ENCODE peak calls at places on chromosome 5, in seven cellular contexts. E is H9, Q is IMR-90, S is mesenchymal stem cell, F is neuronal stem cell, L is trophoblast cell, D is H1. R is an unnamed sample.

GRCh38 chr5:56088431-56088949 is 93.7 kb upstream of the IL6ST start:
- DNase-seq in E (no peak), Q (no peak), S (no peak), F (no peak), L (no peak), D (no peak), R (no peak)

GRCh38 chr5:64690417-64691151 is at the start of gene SHISAL2B:
- DNase-seq in E (peak), Q (no peak), S (peak), F (peak), L (no peak), D (peak), R (peak)

GRCh38 chr5:133006653-133007052 is 19.7 kb downstream of the ZCCHC10 start:
- DNase-seq in E (no peak), Q (no peak), S (no peak), F (no peak), L (peak), D (no peak), R (no peak)

GRCh38 chr5:173499471-173500212 is 116.8 kb downstream of the BOD1 start:
- DNase-seq in E (no peak), Q (no peak), S (no peak), F (no peak), L (no peak), D (no peak), R (no peak)

GRCh38 chr5:32329395-32329834 is 16.7 kb upstream of the MTMR12 start:
- DNase-seq in E (peak), Q (peak), S (peak), F (peak), L (peak), D (peak), R (peak)

GRCh38 chr5:172150514-172151425 is 37.3 kb downstream of the STK10 start:
- DNase-seq in E (no peak), Q (peak), S (peak), F (no peak), L (peak), D (no peak), R (no peak)

GRCh38 chr5:36739751-36740221 is 133.4 kb downstream of the SLC1A3 start:
- DNase-seq in E (peak), Q (peak), S (peak), F (peak), L (peak), D (peak), R (peak)

GRCh38 chr5:88551724-88552345 is 283.2 kb upstream of the TMEM161B start:
- DNase-seq in E (peak), Q (no peak), S (no peak), F (peak), L (no peak), D (no peak), R (peak)

GRCh38 chr5:103894882-103895281 is 332.3 kb upstream of the NUDT12 start:
- DNase-seq in E (no peak), Q (no peak), S (no peak), F (peak), L (no peak), D (no peak), R (peak)

GRCh38 chr5:175478384-175479124 is at the start of gene SFXN1:
- DNase-seq in E (peak), Q (peak), S (peak), F (peak), L (peak), D (peak), R (peak)

GRCh38 chr5:159427180-159428012 is 97.1 kb upstream of the IL12B start:
- DNase-seq in E (no peak), Q (no peak), S (no peak), F (no peak), L (no peak), D (no peak), R (no peak)
- H2BK120ac ChIP-seq in E (no peak), Q (no peak), S (no peak), F (no peak), L (no peak), D (no peak), R (no peak)

DNA sequence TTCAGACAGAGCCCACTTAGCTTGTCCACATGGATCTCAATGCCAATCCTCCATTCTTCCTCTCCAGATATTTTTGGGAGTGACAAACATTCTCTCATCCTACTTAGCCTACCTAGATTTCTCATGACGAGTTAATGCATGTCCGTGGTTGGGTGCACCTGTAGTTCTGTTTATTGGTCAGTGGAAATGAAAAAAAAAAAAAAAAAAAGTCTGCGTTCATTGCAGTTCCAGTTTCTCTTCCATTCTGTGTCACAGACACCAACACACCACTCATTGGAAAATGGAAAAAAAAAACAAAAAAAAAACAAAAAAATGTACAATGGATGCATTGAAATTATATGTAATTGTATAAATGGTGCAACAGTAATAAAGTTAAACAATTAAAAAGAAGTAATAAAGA is 59.0 kb downstream of the BASP1 start:
- DNase-seq in E (no peak), Q (no peak), S (no peak), F (no peak), L (no peak), D (no peak), R (no peak)
- H3K9ac ChIP-seq in E (no peak), Q (no peak), S (no peak), F (no peak), L (no peak), D (no peak), R (no peak)

DNA sequence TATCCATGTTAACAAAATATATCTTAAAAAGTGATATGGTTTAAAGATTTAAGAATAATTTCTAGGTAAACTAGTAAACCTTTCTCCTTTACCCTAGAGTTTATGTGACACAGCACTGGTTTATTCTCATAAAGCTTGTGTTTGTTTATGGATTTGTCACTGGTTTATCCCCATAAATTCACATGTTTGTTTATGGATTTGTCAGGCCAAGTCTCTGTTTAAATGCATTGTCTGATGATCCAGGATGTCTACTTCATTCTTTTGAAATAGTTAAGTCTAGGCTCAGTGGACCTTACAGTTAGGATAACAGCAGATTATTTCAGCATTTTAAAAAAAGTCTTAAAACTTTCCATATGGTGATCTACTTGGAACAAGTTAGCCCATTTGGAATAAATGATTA is 334.0 kb downstream of the ARRDC3 start:
- DNase-seq in E (no peak), Q (no peak), S (no peak), F (no peak), L (no peak), D (no peak), R (no peak)
- H2BK120ac ChIP-seq in E (no peak), Q (no peak), S (no peak), F (no peak), L (no peak), D (no peak), R (no peak)

DNA sequence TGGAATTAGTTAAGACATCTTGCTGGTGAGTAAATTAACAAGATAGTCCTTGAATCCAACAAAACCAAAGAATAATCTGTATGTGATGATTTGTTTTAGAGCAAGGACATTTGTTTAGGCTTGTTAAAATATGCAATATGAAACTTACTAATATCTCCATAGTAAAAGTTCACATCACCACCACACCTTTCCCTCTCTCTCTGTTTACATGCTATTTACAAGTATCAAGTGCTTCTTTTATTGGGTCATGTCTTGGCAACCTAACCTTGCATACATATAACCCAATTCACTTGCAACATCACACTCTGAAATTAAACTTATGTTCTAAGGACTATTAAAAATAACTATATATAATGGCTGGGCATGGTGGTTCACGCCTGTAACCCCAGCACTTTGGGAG is 161.3 kb downstream of the CCDC192 start:
- DNase-seq in E (no peak), Q (no peak), S (no peak), F (no peak), L (no peak), D (no peak), R (no peak)
- H3K9ac ChIP-seq in E (no peak), Q (no peak), S (no peak), F (no peak), L (no peak), D (no peak), R (no peak)

GRCh38 chr5:157477814-157478494 is 17.9 kb downstream of the NIPAL4 start:
- DNase-seq in E (no peak), Q (no peak), S (no peak), F (no peak), L (no peak), D (no peak), R (no peak)
- H2BK120ac ChIP-seq in E (no peak), Q (no peak), S (no peak), F (no peak), L (no peak), D (no peak), R (no peak)

DNA sequence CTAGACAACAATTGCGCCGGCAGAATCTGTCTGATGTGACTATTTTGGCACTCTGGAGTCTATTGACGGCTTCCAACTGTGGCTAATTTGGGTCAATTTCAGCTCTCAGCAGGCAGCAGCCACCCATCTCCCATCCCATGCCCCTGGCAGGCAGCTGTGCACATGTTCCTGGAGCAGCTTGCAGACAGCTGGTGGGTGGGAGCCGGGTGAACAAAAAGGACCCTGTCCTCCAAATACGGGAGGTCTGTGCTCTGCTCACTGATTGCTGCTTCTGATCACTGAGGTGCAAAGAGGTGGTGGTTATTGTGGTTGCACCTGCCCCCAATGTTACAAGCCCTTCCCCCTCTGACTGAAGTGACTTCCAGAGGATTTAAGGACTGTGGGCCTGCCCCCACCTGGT is 45.0 kb upstream of the N4BP3 start:
- DNase-seq in E (no peak), Q (no peak), S (no peak), F (no peak), L (no peak), D (no peak), R (no peak)
- H3K9ac ChIP-seq in E (no peak), Q (no peak), S (no peak), F (no peak), L (no peak), D (no peak), R (no peak)

GRCh38 chr5:140393738-140394137 is 7.9 kb upstream of the ANKHD1 start:
- DNase-seq in E (no peak), Q (no peak), S (no peak), F (no peak), L (no peak), D (no peak), R (no peak)
- H2BK120ac ChIP-seq in E (no peak), Q (no peak), S (no peak), F (no peak), L (no peak), D (no peak), R (no peak)

GRCh38 chr5:142826093-142826492 is 55.9 kb downstream of the ARHGAP26 start:
- DNase-seq in E (no peak), Q (no peak), S (no peak), F (no peak), L (no peak), D (no peak), R (no peak)

GRCh38 chr5:142826741-142827492 is 56.7 kb downstream of the ARHGAP26 start:
- DNase-seq in E (no peak), Q (peak), S (no peak), F (no peak), L (peak), D (no peak), R (no peak)

GRCh38 chr5:142829821-142830220 is 59.6 kb downstream of the ARHGAP26 start:
- DNase-seq in E (no peak), Q (peak), S (no peak), F (no peak), L (no peak), D (no peak), R (no peak)

GRCh38 chr5:142828797-142829535 is 58.8 kb downstream of the ARHGAP26 start:
- DNase-seq in E (no peak), Q (no peak), S (no peak), F (no peak), L (no peak), D (no peak), R (no peak)

DNA sequence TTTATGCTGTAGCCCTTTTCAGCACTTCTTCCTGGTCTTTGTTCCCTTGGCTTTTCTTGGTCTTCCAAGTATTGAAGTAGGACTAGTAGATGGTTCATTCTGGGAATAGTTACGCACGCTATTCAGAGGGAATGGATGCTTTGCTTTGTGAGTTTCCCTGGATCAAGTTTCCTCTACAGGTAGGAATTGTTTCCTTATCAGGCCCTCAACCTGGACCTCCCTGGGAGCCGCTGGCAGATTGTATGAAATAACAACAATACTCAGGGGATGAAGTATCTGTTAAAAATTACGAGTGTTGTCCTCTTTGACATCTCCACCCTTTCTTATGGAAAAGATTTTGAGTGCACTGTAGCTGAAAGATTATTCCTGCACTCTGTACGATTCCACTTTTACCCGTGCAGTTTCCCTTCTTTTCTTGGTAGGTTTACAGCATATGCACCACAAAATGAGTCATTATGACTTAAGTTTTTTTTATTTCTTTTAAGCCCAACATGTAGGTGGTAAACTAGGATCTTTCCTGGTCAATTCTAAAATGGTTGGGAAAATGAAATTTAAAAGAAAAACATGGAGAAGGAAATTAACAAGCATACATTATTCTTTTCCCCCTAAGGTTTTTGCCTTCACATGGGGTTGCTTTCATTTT is 57.9 kb downstream of the ARHGAP26 start:
- DNase-seq in E (no peak), Q (peak), S (no peak), F (no peak), L (peak), D (no peak), R (no peak)
- H3K9ac ChIP-seq in E (no peak), Q (no peak), S (no peak), F (no peak), L (no peak), D (no peak), R (no peak)

R was measured in mesendoderm.